ENCODE peak calls at places on chromosomes 4 and X, in six cellular contexts. W, E, K, N, M and U are unnamed samples.
A peak's percentile ranks its signal among the peaks of the same experiment; 100 is the strongest.

GRCh38 chr4:53688186-53688790 is 97.0 kb upstream of the LNX1 start:
- DNase-seq in W (no peak), E (no peak), K (peak; percentile 3), N (no peak), M (no peak), U (no peak)

GRCh38 chr4:103915224-103915869 is 195.6 kb upstream of the TACR3 start:
- DNase-seq in W (peak; percentile 14), E (no peak), K (peak; percentile 6), N (no peak), M (no peak), U (no peak)

GRCh38 chrX:39905475-39905889 is 192.3 kb downstream of the BCOR start:
- DNase-seq in W (no peak), E (no peak), K (peak; percentile 34), N (no peak), M (no peak), U (no peak)

GRCh38 chrX:25015486-25016360 is at the start of gene ARX:
- DNase-seq in W (peak; percentile 33), E (peak; percentile 64), K (peak; percentile 90), N (no peak), M (no peak), U (no peak)

GRCh38 chr4:54152846-54153600 is 53.1 kb downstream of the GSX2 start:
- DNase-seq in W (no peak), E (no peak), K (no peak), N (no peak), M (no peak), U (no peak)

GRCh38 chr4:114860791-114861190 is 252.6 kb downstream of the NDST4 start:
- DNase-seq in W (no peak), E (no peak), K (no peak), N (no peak), M (no peak), U (no peak)

GRCh38 chrX:26262121-26262523 is 46.2 kb downstream of the MAGEB5 start:
- DNase-seq in W (no peak), E (no peak), K (no peak), N (no peak), M (no peak), U (no peak)

GRCh38 chr4:20520901-20521300 is 179.4 kb upstream of the PACRGL start:
- DNase-seq in W (no peak), E (no peak), K (peak; percentile 8), N (no peak), M (no peak), U (no peak)

GRCh38 chr4:113411496-113411938 is 350.0 kb downstream of the CAMK2D start:
- DNase-seq in W (no peak), E (no peak), K (no peak), N (no peak), M (no peak), U (no peak)

GRCh38 chr4:180909279-180909678 is 1333.9 kb upstream of the TENM3 start:
- DNase-seq in W (peak; percentile 23), E (peak; percentile 1), K (no peak), N (no peak), M (no peak), U (no peak)

GRCh38 chrX:53476371-53476770 is 42.2 kb upstream of the HSD17B10 start:
- DNase-seq in W (no peak), E (no peak), K (no peak), N (no peak), M (no peak), U (no peak)

GRCh38 chrX:151695583-151695930 is 299 bp downstream of the PRRG3 start:
- DNase-seq in W (no peak), E (no peak), K (no peak), N (no peak), M (no peak), U (no peak)

GRCh38 chr4:15913631-15913970 is 24.9 kb downstream of the FGFBP1 start:
- DNase-seq in W (no peak), E (no peak), K (no peak), N (no peak), M (no peak), U (no peak)

GRCh38 chrX:120514236-120514635 is 45.1 kb upstream of the LAMP2 start:
- DNase-seq in W (peak; percentile 45), E (no peak), K (peak; percentile 33), N (no peak), M (no peak), U (no peak)

GRCh38 chr4:99669084-99669483 is 11.5 kb upstream of the C4orf54 start:
- DNase-seq in W (no peak), E (no peak), K (no peak), N (no peak), M (no peak), U (no peak)

GRCh38 chr4:156584100-156584499 is 387.5 kb downstream of the PDGFC start:
- DNase-seq in W (no peak), E (no peak), K (no peak), N (no peak), M (no peak), U (no peak)

GRCh38 chr4:125728568-125728967 is 413.8 kb downstream of the FAT4 start:
- DNase-seq in W (no peak), E (no peak), K (no peak), N (no peak), M (no peak), U (no peak)

DNA sequence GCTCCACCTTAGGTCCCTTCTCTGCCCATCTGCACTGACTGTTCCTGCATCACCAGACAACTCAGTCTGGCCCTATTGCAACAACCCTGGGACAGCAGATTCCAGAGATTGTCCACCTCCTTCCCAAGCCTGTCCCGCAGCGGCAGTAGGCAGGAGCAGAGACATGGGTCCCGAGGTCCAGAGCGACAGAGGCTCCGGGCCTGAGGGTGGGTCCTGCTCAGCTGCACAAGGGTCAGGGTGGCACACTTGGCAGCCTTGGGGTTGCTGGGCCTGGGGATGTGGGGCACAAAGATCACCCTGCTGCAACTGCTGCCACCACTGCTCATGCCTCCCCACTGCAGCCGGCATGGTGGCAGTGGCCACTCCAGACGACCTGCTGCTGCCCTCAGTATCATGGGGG is 674.5 kb downstream of the SH3BGRL start:
- DNase-seq in W (no peak), E (no peak), K (no peak), N (no peak), M (no peak), U (no peak)
- H3K9me3 ChIP-seq in W (no peaks in the 10 kb centered on the region), E (no peaks in the 10 kb centered on the region), K (no peaks in the 10 kb centered on the region), N (no peaks in the 10 kb centered on the region), M (no peaks in the 10 kb centered on the region), U (no peaks in the 10 kb centered on the region)

GRCh38 chrX:9724711-9725110 is 40.9 kb downstream of the GPR143 start:
- DNase-seq in W (no peak), E (no peak), K (no peak), N (no peak), M (no peak), U (no peak)

GRCh38 chrX:9730752-9731151 is 34.9 kb downstream of the GPR143 start:
- DNase-seq in W (no peak), E (no peak), K (no peak), N (no peak), M (no peak), U (no peak)

GRCh38 chrX:9730078-9730477 is 35.6 kb downstream of the GPR143 start:
- DNase-seq in W (no peak), E (no peak), K (no peak), N (no peak), M (no peak), U (no peak)

GRCh38 chrX:9729161-9729885 is 36.3 kb downstream of the GPR143 start:
- DNase-seq in W (no peak), E (no peak), K (no peak), N (no peak), M (no peak), U (no peak)

DNA sequence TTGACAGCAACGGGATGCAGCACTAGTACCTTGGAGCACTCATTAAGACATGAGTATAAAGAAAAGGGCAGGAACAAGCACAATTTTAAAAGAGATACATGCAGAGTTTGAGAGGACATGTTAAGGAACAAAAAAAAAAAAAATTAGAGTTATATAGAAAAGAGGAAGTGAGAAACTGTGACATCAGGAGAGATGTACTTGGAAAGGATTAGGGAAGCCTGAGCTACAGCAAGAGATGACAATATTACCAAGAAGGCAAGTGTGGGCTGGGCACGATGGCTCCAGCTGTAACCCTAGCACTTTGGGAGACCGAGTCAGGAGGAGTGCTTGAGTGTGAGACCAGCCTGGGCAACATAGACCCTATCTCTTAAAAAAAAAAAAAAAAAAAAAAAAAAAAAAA is 37.4 kb downstream of the GPR143 start:
- DNase-seq in W (peak; percentile 11), E (no peak), K (no peak), N (no peak), M (no peak), U (no peak)
- H3K9me3 ChIP-seq in W (no peaks in the 10 kb centered on the region), E (peaks cover 5% of the 10 kb centered on the region), K (no peaks in the 10 kb centered on the region), N (no peaks in the 10 kb centered on the region), M (no peaks in the 10 kb centered on the region), U (no peaks in the 10 kb centered on the region)

DNA sequence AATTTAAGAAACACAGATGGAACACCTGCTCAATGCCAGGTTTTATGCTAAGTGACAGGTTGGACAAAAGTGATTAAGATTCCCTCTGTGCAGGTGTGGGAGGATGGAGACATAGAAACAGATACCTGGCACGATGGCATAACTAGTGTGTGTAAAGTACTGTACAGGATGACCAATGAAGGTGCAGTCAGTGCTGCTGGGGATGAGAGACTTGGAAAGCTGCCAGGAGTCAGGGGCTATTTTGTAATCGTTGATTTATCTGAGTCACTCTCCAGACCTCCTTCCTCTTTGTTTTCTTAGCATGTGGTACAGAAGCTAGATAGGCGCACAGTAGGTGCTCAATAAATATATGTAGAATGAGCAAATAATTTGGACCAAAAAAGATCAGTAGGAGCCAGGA is 58.2 kb downstream of the CWH43 start:
- DNase-seq in W (no peak), E (no peak), K (no peak), N (no peak), M (no peak), U (no peak)
- H3K9me3 ChIP-seq in W (no peaks in the 10 kb centered on the region), E (peaks cover 20% of the 10 kb centered on the region), K (no peaks in the 10 kb centered on the region), N (no peaks in the 10 kb centered on the region), M (no peaks in the 10 kb centered on the region), U (no peaks in the 10 kb centered on the region)

GRCh38 chr4:40149960-40150385 is 46.9 kb upstream of the RHOH start:
- DNase-seq in W (peak; percentile 93), E (peak; percentile 18), K (peak; percentile 65), N (peak; percentile 11), M (peak; percentile 51), U (peak; percentile 41)

GRCh38 chr4:40140206-40140605 is 56.6 kb upstream of the RHOH start:
- DNase-seq in W (no peak), E (no peak), K (peak; percentile 38), N (no peak), M (no peak), U (no peak)

GRCh38 chr4:40143926-40144508 is 52.8 kb upstream of the RHOH start:
- DNase-seq in W (no peak), E (no peak), K (no peak), N (no peak), M (no peak), U (no peak)
- H3K9me3 ChIP-seq in W (peaks cover 4% of the 10 kb centered on the region), E (peaks cover 5% of the 10 kb centered on the region), K (no peaks in the 10 kb centered on the region), N (no peaks in the 10 kb centered on the region), M (no peaks in the 10 kb centered on the region), U (no peaks in the 10 kb centered on the region)

DNA sequence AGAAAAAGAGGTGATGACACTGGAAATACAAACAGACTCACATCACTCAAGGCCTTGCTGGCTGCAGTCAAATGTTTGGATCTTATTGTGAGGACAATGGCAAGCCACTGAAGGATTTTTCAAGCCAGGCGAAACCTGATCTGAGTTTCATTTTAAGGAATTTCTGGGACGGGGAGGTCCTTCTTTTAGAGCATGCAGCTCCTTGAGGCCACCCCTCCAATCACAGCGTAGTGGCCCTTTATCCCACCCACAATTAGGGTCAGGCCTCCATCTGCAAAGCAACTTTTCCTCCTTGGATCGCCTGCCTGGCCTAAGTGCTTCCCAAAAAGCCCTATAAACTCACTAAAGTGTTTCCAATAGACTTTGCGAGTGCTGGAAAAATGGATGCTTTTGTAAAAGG is 115.5 kb downstream of the EFHC2 start:
- DNase-seq in W (no peak), E (no peak), K (no peak), N (no peak), M (no peak), U (no peak)
- H3K9me3 ChIP-seq in W (no peaks in the 10 kb centered on the region), E (no peaks in the 10 kb centered on the region), K (no peaks in the 10 kb centered on the region), N (no peaks in the 10 kb centered on the region), M (no peaks in the 10 kb centered on the region), U (no peaks in the 10 kb centered on the region)